ENCODE peak calls at places on chromosomes 7 and 10, in ten cellular contexts. One of them, this sample, is unnamed.

GRCh38 chr7:229184-229964 is 37.0 kb downstream of the FAM20C start:
- DNase-seq in gastrocnemius medialis: peak
- DNase-seq in fibroblast of pulmonary artery: peak
- DNase-seq in H9: no peak
- DNase-seq in GM13977: no peak
- DNase-seq in Peyer's patch: peak
- DNase-seq in BJ: peak
- DNase-seq in CD4-positive, alpha-beta T cell: no peak
- DNase-seq in Panc1: no peak
- DNase-seq in AG04450: peak
- DNase-seq in this sample: peak

GRCh38 chr7:140267381-140268226 is 90.8 kb upstream of the KDM7A start:
- DNase-seq in H9: no peak
- DNase-seq in AG04450: no peak
- DNase-seq in fibroblast of pulmonary artery: no peak
- DNase-seq in gastrocnemius medialis: no peak
- DNase-seq in GM13977: no peak
- DNase-seq in BJ: no peak
- DNase-seq in Panc1: no peak
- DNase-seq in Peyer's patch: no peak
- DNase-seq in CD4-positive, alpha-beta T cell: no peak
- DNase-seq in this sample: no peak

GRCh38 chr10:16509996-16510395 is 11.7 kb downstream of the C1QL3 start:
- DNase-seq in fibroblast of pulmonary artery: peak
- DNase-seq in H9: no peak
- DNase-seq in CD4-positive, alpha-beta T cell: no peak
- DNase-seq in gastrocnemius medialis: no peak
- DNase-seq in GM13977: no peak
- DNase-seq in BJ: no peak
- DNase-seq in Peyer's patch: no peak
- DNase-seq in AG04450: no peak
- DNase-seq in Panc1: no peak
- DNase-seq in this sample: no peak

GRCh38 chr7:16818732-16819131 is 13.9 kb upstream of the AGR2 start:
- DNase-seq in Peyer's patch: no peak
- DNase-seq in gastrocnemius medialis: no peak
- DNase-seq in fibroblast of pulmonary artery: no peak
- DNase-seq in BJ: no peak
- DNase-seq in GM13977: no peak
- DNase-seq in H9: no peak
- DNase-seq in CD4-positive, alpha-beta T cell: no peak
- DNase-seq in Panc1: no peak
- DNase-seq in AG04450: no peak
- DNase-seq in this sample: no peak

GRCh38 chr10:117148284-117148683 is 10.2 kb upstream of the VAX1 start:
- DNase-seq in GM13977: no peak
- DNase-seq in AG04450: no peak
- DNase-seq in Panc1: no peak
- DNase-seq in H9: no peak
- DNase-seq in Peyer's patch: no peak
- DNase-seq in BJ: no peak
- DNase-seq in fibroblast of pulmonary artery: no peak
- DNase-seq in CD4-positive, alpha-beta T cell: no peak
- DNase-seq in gastrocnemius medialis: no peak
- DNase-seq in this sample: no peak

GRCh38 chr7:1692500-1693418 is 22.7 kb downstream of the ELFN1 start:
- DNase-seq in H9: peak
- DNase-seq in CD4-positive, alpha-beta T cell: no peak
- DNase-seq in Peyer's patch: no peak
- DNase-seq in gastrocnemius medialis: no peak
- DNase-seq in AG04450: no peak
- DNase-seq in GM13977: no peak
- DNase-seq in fibroblast of pulmonary artery: no peak
- DNase-seq in Panc1: no peak
- DNase-seq in BJ: no peak
- DNase-seq in this sample: no peak

GRCh38 chr10:96991313-96991841 is 159.3 kb downstream of the LCOR start:
- DNase-seq in fibroblast of pulmonary artery: peak
- DNase-seq in CD4-positive, alpha-beta T cell: no peak
- DNase-seq in AG04450: peak
- DNase-seq in gastrocnemius medialis: no peak
- DNase-seq in Peyer's patch: no peak
- DNase-seq in GM13977: no peak
- DNase-seq in Panc1: no peak
- DNase-seq in H9: no peak
- DNase-seq in BJ: peak
- DNase-seq in this sample: no peak

GRCh38 chr10:44051584-44052385 is 333.1 kb downstream of the CXCL12 start:
- DNase-seq in CD4-positive, alpha-beta T cell: no peak
- DNase-seq in Peyer's patch: no peak
- DNase-seq in H9: no peak
- DNase-seq in gastrocnemius medialis: no peak
- DNase-seq in GM13977: no peak
- DNase-seq in Panc1: no peak
- DNase-seq in AG04450: peak
- DNase-seq in fibroblast of pulmonary artery: peak
- DNase-seq in BJ: no peak
- DNase-seq in this sample: no peak

GRCh38 chr7:25759281-25759680 is 392.7 kb upstream of the NFE2L3 start:
- DNase-seq in GM13977: no peak
- DNase-seq in H9: no peak
- DNase-seq in Peyer's patch: no peak
- DNase-seq in gastrocnemius medialis: no peak
- DNase-seq in AG04450: no peak
- DNase-seq in Panc1: no peak
- DNase-seq in BJ: no peak
- DNase-seq in fibroblast of pulmonary artery: no peak
- DNase-seq in CD4-positive, alpha-beta T cell: no peak
- DNase-seq in this sample: no peak

GRCh38 chr7:94223375-94224084 is 171.2 kb upstream of the COL1A2 start:
- DNase-seq in GM13977: no peak
- DNase-seq in H9: peak
- DNase-seq in AG04450: peak
- DNase-seq in Panc1: peak
- DNase-seq in Peyer's patch: no peak
- DNase-seq in CD4-positive, alpha-beta T cell: no peak
- DNase-seq in fibroblast of pulmonary artery: peak
- DNase-seq in BJ: no peak
- DNase-seq in gastrocnemius medialis: no peak
- DNase-seq in this sample: no peak
- TF ChIP-seq CTCF in GM13977: peak
- TF ChIP-seq CTCF in H9: peak
- TF ChIP-seq CTCF in AG04450: peak
- TF ChIP-seq CTCF in Panc1: peak
- TF ChIP-seq CTCF in Peyer's patch: no peak
- TF ChIP-seq CTCF in CD4-positive, alpha-beta T cell: no peak
- TF ChIP-seq CTCF in fibroblast of pulmonary artery: peak
- TF ChIP-seq CTCF in BJ: peak
- TF ChIP-seq CTCF in gastrocnemius medialis: no peak
- TF ChIP-seq CTCF in this sample: peak

DNA sequence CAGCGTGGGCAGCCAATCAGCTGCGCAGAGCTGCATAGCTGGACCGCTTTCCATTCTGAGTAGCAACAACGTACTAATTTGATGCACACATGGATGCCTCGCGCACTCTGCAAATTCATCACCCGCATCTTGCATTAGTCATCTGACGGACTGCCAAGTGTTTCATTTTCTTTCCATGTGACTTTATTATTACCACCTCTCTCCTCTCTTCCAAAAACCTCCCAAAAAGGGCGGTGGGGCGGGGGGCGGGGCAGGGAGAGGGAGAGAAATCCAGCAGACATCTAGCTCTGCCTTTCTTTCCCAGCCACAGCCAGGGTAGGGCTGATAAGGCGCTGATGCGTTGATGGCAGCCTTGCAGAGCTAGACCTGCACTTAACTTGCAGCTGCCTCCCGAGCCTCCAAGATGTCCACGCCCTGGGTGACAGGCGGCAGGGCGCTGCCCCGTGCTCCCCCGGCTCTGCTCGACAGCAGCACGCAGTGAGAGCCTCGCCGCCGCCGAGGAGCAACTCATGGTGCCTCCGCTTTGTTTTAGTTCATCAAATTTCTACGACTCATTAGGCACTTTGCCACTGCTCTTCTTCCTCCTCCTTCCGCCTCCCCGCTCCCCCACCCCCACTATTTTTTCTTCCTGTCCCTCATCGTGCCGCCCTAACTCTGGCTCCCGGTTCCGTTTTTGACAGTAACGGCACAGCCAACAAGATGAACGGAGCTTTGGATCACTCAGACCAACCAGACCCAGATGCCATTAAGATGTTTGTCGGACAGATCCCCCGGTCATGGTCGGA is 147.3 kb downstream of the CELF2 start:
- DNase-seq in CD4-positive, alpha-beta T cell: peak
- DNase-seq in Peyer's patch: peak
- DNase-seq in GM13977: peak
- DNase-seq in Panc1: no peak
- DNase-seq in BJ: peak
- DNase-seq in H9: peak
- DNase-seq in fibroblast of pulmonary artery: peak
- DNase-seq in gastrocnemius medialis: peak
- DNase-seq in AG04450: peak
- DNase-seq in this sample: peak
- TF ChIP-seq CTCF in CD4-positive, alpha-beta T cell: no peak
- TF ChIP-seq CTCF in Peyer's patch: no peak
- TF ChIP-seq CTCF in GM13977: no peak
- TF ChIP-seq CTCF in Panc1: no peak
- TF ChIP-seq CTCF in BJ: no peak
- TF ChIP-seq CTCF in H9: no peak
- TF ChIP-seq CTCF in fibroblast of pulmonary artery: no peak
- TF ChIP-seq CTCF in gastrocnemius medialis: no peak
- TF ChIP-seq CTCF in AG04450: no peak
- TF ChIP-seq CTCF in this sample: no peak

GRCh38 chr7:136189506-136189998 is 212.4 kb upstream of the MTPN start:
- DNase-seq in Peyer's patch: no peak
- DNase-seq in fibroblast of pulmonary artery: no peak
- DNase-seq in CD4-positive, alpha-beta T cell: no peak
- DNase-seq in Panc1: no peak
- DNase-seq in AG04450: no peak
- DNase-seq in GM13977: no peak
- DNase-seq in H9: no peak
- DNase-seq in BJ: no peak
- DNase-seq in gastrocnemius medialis: no peak
- DNase-seq in this sample: no peak
- TF ChIP-seq CTCF in Peyer's patch: no peak
- TF ChIP-seq CTCF in fibroblast of pulmonary artery: no peak
- TF ChIP-seq CTCF in CD4-positive, alpha-beta T cell: no peak
- TF ChIP-seq CTCF in Panc1: no peak
- TF ChIP-seq CTCF in AG04450: no peak
- TF ChIP-seq CTCF in GM13977: no peak
- TF ChIP-seq CTCF in H9: no peak
- TF ChIP-seq CTCF in BJ: no peak
- TF ChIP-seq CTCF in gastrocnemius medialis: no peak
- TF ChIP-seq CTCF in this sample: no peak

GRCh38 chr7:79453558-79454324 is at the start of gene MAGI2:
- DNase-seq in BJ: peak
- DNase-seq in AG04450: peak
- DNase-seq in Peyer's patch: peak
- DNase-seq in gastrocnemius medialis: peak
- DNase-seq in fibroblast of pulmonary artery: peak
- DNase-seq in CD4-positive, alpha-beta T cell: no peak
- DNase-seq in GM13977: peak
- DNase-seq in H9: peak
- DNase-seq in Panc1: no peak
- DNase-seq in this sample: peak

GRCh38 chr7:79453266-79453557 is 255 bp downstream of the MAGI2 start:
- DNase-seq in Peyer's patch: no peak
- DNase-seq in GM13977: no peak
- DNase-seq in Panc1: no peak
- DNase-seq in CD4-positive, alpha-beta T cell: no peak
- DNase-seq in fibroblast of pulmonary artery: no peak
- DNase-seq in AG04450: no peak
- DNase-seq in BJ: no peak
- DNase-seq in H9: no peak
- DNase-seq in gastrocnemius medialis: no peak
- DNase-seq in this sample: no peak

GRCh38 chr7:79455173-79455790 is 1.8 kb upstream of the MAGI2 start:
- DNase-seq in BJ: no peak
- DNase-seq in AG04450: no peak
- DNase-seq in CD4-positive, alpha-beta T cell: no peak
- DNase-seq in Peyer's patch: no peak
- DNase-seq in GM13977: peak
- DNase-seq in gastrocnemius medialis: no peak
- DNase-seq in fibroblast of pulmonary artery: no peak
- DNase-seq in H9: no peak
- DNase-seq in Panc1: no peak
- DNase-seq in this sample: no peak

GRCh38 chr7:79452495-79453265 is 787 bp downstream of the MAGI2 start:
- DNase-seq in BJ: no peak
- DNase-seq in GM13977: peak
- DNase-seq in fibroblast of pulmonary artery: peak
- DNase-seq in AG04450: no peak
- DNase-seq in Peyer's patch: no peak
- DNase-seq in H9: peak
- DNase-seq in gastrocnemius medialis: no peak
- DNase-seq in Panc1: no peak
- DNase-seq in CD4-positive, alpha-beta T cell: no peak
- DNase-seq in this sample: no peak

DNA sequence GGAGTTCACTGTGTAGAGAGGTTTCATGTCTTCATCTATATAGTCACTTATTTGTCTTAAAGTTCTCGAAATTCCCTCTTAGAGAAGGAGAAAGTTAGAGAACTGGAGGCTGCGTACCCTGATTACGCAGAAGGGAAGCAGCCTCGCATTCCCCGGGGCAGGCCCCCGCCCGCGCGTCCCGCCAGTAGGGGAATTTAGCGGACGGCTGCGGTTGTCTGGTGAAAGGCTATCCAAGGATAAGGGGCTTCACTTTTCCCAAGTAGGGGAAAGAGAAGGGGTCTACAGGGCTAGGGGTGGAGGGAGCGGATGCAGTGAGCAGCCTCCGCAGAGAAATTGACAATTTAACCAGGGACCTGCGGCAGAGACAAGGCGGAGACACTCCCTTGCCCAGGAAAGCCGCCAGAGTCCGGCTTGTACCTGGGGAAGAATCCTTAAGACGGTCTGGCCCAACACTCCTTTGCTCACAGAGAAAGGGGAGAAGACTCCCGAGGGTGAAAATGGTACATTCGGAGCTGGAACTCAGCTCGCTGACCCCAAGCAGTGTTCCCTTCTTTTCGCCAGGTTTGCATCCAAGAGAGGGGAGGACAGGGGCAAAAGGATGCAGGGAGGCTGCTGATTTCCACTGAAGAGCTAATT is 976 bp upstream of the MAGI2 start:
- DNase-seq in H9: peak
- DNase-seq in Panc1: no peak
- DNase-seq in gastrocnemius medialis: no peak
- DNase-seq in Peyer's patch: no peak
- DNase-seq in CD4-positive, alpha-beta T cell: no peak
- DNase-seq in BJ: no peak
- DNase-seq in fibroblast of pulmonary artery: peak
- DNase-seq in AG04450: peak
- DNase-seq in GM13977: peak
- DNase-seq in this sample: no peak
- TF ChIP-seq CTCF in H9: no peak
- TF ChIP-seq CTCF in Panc1: no peak
- TF ChIP-seq CTCF in gastrocnemius medialis: no peak
- TF ChIP-seq CTCF in Peyer's patch: no peak
- TF ChIP-seq CTCF in CD4-positive, alpha-beta T cell: no peak
- TF ChIP-seq CTCF in BJ: peak
- TF ChIP-seq CTCF in fibroblast of pulmonary artery: no peak
- TF ChIP-seq CTCF in AG04450: no peak
- TF ChIP-seq CTCF in GM13977: no peak
- TF ChIP-seq CTCF in this sample: no peak